ENCODE peak calls at places on chromosome 3, in six cellular contexts. One of them, this sample, is unnamed.

GRCh38 chr3:67529337-67529736 is 125.1 kb downstream of the SUCLG2 start:
- DNase-seq in HCT116: no peak
- DNase-seq in coronary artery: no peak
- DNase-seq in adrenal gland: no peak
- DNase-seq in A549: no peak
- DNase-seq in thoracic aorta: no peak
- DNase-seq in this sample: no peak

GRCh38 chr3:185820973-185821758 is 3.7 kb downstream of the IGF2BP2 start:
- DNase-seq in coronary artery: no peak
- DNase-seq in thoracic aorta: no peak
- DNase-seq in adrenal gland: no peak
- DNase-seq in A549: peak
- DNase-seq in HCT116: no peak
- DNase-seq in this sample: no peak

GRCh38 chr3:148930785-148931184 is 60.6 kb upstream of the GYG1 start:
- DNase-seq in HCT116: no peak
- DNase-seq in thoracic aorta: no peak
- DNase-seq in A549: no peak
- DNase-seq in coronary artery: no peak
- DNase-seq in adrenal gland: no peak
- DNase-seq in this sample: no peak

GRCh38 chr3:99928758-99929408 is 111.2 kb downstream of the CMSS1 start:
- DNase-seq in HCT116: no peak
- DNase-seq in coronary artery: no peak
- DNase-seq in A549: no peak
- DNase-seq in thoracic aorta: no peak
- DNase-seq in adrenal gland: no peak
- DNase-seq in this sample: no peak

GRCh38 chr3:160006282-160007163 is 17.9 kb downstream of the IL12A start:
- DNase-seq in coronary artery: no peak
- DNase-seq in adrenal gland: peak
- DNase-seq in thoracic aorta: no peak
- DNase-seq in HCT116: peak
- DNase-seq in A549: peak
- DNase-seq in this sample: peak

GRCh38 chr3:108489776-108490175 is 20.6 kb downstream of the MYH15 start:
- DNase-seq in coronary artery: no peak
- DNase-seq in adrenal gland: peak
- DNase-seq in HCT116: peak
- DNase-seq in A549: peak
- DNase-seq in thoracic aorta: no peak
- DNase-seq in this sample: no peak

GRCh38 chr3:144112036-144112435 is 140.4 kb downstream of the DIPK2A start:
- DNase-seq in A549: no peak
- DNase-seq in HCT116: no peak
- DNase-seq in adrenal gland: no peak
- DNase-seq in thoracic aorta: no peak
- DNase-seq in coronary artery: no peak
- DNase-seq in this sample: no peak

GRCh38 chr3:119883461-119884160 is 101.7 kb downstream of the NR1I2 start:
- DNase-seq in coronary artery: no peak
- DNase-seq in adrenal gland: no peak
- DNase-seq in thoracic aorta: no peak
- DNase-seq in A549: no peak
- DNase-seq in HCT116: no peak
- DNase-seq in this sample: no peak

DNA sequence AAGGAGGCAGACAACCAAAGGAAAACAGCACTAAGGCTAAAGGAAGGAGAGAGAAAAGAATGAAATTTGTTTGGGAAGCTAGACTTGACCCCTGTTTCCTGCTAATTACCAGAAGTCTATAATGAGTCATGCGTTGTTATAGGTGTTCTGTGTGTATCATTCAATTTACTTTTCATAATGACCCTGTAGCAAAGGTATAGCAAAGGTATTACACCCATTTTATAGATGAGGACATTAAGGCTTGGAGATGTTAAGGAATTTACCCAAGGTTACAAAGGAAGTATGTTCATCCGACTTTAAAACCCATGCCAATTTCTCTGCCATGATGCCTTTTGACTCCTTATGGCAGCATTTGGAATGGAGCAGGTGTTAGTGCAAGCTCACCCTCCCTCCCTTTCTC is 54.9 kb downstream of the RAP2B start:
- DNase-seq in HCT116: no peak
- DNase-seq in A549: no peak
- DNase-seq in thoracic aorta: no peak
- DNase-seq in adrenal gland: no peak
- DNase-seq in coronary artery: no peak
- DNase-seq in this sample: no peak
- TF ChIP-seq CTCF in HCT116: no peak
- TF ChIP-seq CTCF in A549: no peak
- TF ChIP-seq CTCF in thoracic aorta: no peak
- TF ChIP-seq CTCF in adrenal gland: no peak
- TF ChIP-seq CTCF in coronary artery: no peak
- TF ChIP-seq CTCF in this sample: no peak

GRCh38 chr3:152192050-152192449 is 76.7 kb upstream of the MBNL1 start:
- DNase-seq in HCT116: no peak
- DNase-seq in coronary artery: no peak
- DNase-seq in adrenal gland: no peak
- DNase-seq in thoracic aorta: no peak
- DNase-seq in A549: no peak
- DNase-seq in this sample: no peak
- H3K27ac ChIP-seq in HCT116: no peak
- H3K27ac ChIP-seq in coronary artery: no peak
- H3K27ac ChIP-seq in adrenal gland: no peak
- H3K27ac ChIP-seq in thoracic aorta: no peak
- H3K27ac ChIP-seq in A549: no peak
- H3K27ac ChIP-seq in this sample: no peak

DNA sequence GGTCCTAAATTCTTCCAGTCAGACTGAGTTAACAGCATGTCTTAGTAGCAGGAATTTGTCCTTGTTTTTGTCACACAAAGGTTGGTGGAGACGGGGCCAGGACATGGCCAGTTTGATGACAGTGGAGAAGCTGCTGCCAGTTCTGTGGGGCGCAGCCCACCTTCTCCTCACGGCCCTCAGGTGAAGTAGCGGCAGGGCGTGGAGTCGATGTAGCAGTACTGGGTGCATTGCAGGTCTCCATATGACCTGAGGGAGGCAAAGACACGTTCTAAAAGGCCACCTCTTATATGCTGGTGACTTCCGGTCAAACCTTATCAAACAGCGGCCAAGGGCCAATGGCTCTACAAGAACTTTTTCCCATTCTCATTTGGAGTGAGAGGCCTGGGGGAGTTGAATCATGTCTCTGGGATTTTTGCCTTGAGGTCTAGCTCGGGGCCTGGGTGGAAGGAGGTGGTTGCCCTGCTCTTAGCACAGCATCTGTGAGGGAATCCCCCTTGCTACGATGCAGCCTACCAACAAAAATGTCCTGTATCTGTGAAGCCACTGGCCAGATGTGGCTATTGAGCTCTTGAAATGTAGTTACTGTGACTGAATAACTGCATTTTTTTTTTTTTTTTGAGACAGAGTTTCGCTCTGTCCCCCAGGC is 24.2 kb downstream of the EAF1 start:
- DNase-seq in adrenal gland: no peak
- DNase-seq in thoracic aorta: no peak
- DNase-seq in coronary artery: no peak
- DNase-seq in HCT116: no peak
- DNase-seq in A549: no peak
- DNase-seq in this sample: no peak
- TF ChIP-seq CTCF in adrenal gland: no peak
- TF ChIP-seq CTCF in thoracic aorta: no peak
- TF ChIP-seq CTCF in coronary artery: no peak
- TF ChIP-seq CTCF in HCT116: no peak
- TF ChIP-seq CTCF in A549: no peak
- TF ChIP-seq CTCF in this sample: no peak

DNA sequence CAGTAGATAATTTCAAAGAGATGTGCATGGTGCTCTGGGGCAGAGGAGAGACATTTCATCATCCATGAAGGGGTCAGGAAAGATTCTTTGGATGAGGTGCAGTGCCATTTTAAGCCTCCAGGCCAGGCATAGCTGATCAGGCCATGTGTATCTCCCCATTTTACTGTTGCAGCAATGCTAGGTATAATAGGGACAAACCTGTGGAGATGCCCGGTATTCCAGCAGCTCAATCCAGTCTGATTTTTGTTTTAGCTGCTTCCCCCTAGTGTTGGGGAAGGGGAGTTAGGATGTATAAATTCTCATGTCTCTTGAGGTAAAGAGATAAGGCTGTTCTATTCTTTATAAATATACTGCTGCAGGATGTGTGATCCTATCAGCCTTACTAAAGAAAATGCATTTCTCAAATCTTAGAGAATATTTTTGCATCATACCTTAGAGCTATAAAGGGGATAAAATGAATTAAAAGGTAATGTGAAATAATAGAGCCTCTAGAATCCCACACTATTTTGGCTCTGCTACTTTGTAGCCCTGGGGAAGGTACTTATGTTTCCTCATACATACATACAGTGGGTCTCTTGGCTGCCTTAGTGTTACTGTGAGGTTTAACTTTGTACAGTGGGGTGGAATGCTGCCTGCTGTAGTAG is 5.2 kb downstream of the CDV3 start:
- DNase-seq in adrenal gland: no peak
- DNase-seq in HCT116: peak
- DNase-seq in coronary artery: no peak
- DNase-seq in A549: peak
- DNase-seq in thoracic aorta: no peak
- DNase-seq in this sample: no peak
- H3K27ac ChIP-seq in adrenal gland: no peak
- H3K27ac ChIP-seq in HCT116: peak
- H3K27ac ChIP-seq in coronary artery: no peak
- H3K27ac ChIP-seq in A549: no peak
- H3K27ac ChIP-seq in thoracic aorta: no peak
- H3K27ac ChIP-seq in this sample: no peak

GRCh38 chr3:87997298-87997697 is 61.5 kb downstream of the CGGBP1 start:
- DNase-seq in HCT116: no peak
- DNase-seq in thoracic aorta: no peak
- DNase-seq in coronary artery: no peak
- DNase-seq in adrenal gland: peak
- DNase-seq in A549: no peak
- DNase-seq in this sample: no peak
- TF ChIP-seq CTCF in HCT116: no peak
- TF ChIP-seq CTCF in thoracic aorta: no peak
- TF ChIP-seq CTCF in coronary artery: no peak
- TF ChIP-seq CTCF in adrenal gland: no peak
- TF ChIP-seq CTCF in A549: no peak
- TF ChIP-seq CTCF in this sample: no peak

GRCh38 chr3:45413172-45413765 is 24.9 kb downstream of the LARS2 start:
- DNase-seq in thoracic aorta: no peak
- DNase-seq in HCT116: no peak
- DNase-seq in coronary artery: no peak
- DNase-seq in A549: no peak
- DNase-seq in adrenal gland: no peak
- DNase-seq in this sample: no peak
- H3K27ac ChIP-seq in thoracic aorta: no peak
- H3K27ac ChIP-seq in HCT116: no peak
- H3K27ac ChIP-seq in coronary artery: no peak
- H3K27ac ChIP-seq in A549: no peak
- H3K27ac ChIP-seq in adrenal gland: no peak
- H3K27ac ChIP-seq in this sample: no peak

GRCh38 chr3:56720836-56721235 is 37.8 kb upstream of the TASOR start:
- DNase-seq in adrenal gland: no peak
- DNase-seq in HCT116: no peak
- DNase-seq in coronary artery: no peak
- DNase-seq in A549: no peak
- DNase-seq in thoracic aorta: no peak
- DNase-seq in this sample: no peak

GRCh38 chr3:56725175-56725574 is 42.1 kb upstream of the TASOR start:
- DNase-seq in A549: no peak
- DNase-seq in thoracic aorta: no peak
- DNase-seq in adrenal gland: no peak
- DNase-seq in HCT116: no peak
- DNase-seq in coronary artery: no peak
- DNase-seq in this sample: no peak

GRCh38 chr3:56724580-56725142 is 41.6 kb upstream of the TASOR start:
- DNase-seq in HCT116: no peak
- DNase-seq in adrenal gland: no peak
- DNase-seq in A549: no peak
- DNase-seq in coronary artery: no peak
- DNase-seq in thoracic aorta: no peak
- DNase-seq in this sample: no peak
- TF ChIP-seq CTCF in HCT116: no peak
- TF ChIP-seq CTCF in adrenal gland: no peak
- TF ChIP-seq CTCF in A549: no peak
- TF ChIP-seq CTCF in coronary artery: no peak
- TF ChIP-seq CTCF in thoracic aorta: no peak
- TF ChIP-seq CTCF in this sample: no peak